ENCODE peak calls at places on chromosomes 12 and 14, in eight cellular contexts. F is WERI-Rb-1, H is nephron progenitor cell, R is OCI-LY7, D is cardiac fibroblast, M is upper lobe of right lung, U is GM12865, B is endothelial cell. X is an unnamed sample.

GRCh38 chr12:124126950-124127349 is 153.9 kb downstream of the ZNF664 start:
- DNase-seq in F (no peak), H (no peak), R (no peak), D (no peak), M (no peak), U (peak), B (no peak), X (no peak)

GRCh38 chr12:87121908-87122307 is 865.7 kb upstream of the MGAT4C start:
- DNase-seq in F (no peak), H (no peak), R (no peak), D (no peak), M (no peak), U (no peak), B (no peak), X (no peak)

GRCh38 chr12:34404377-34405285 is 382.3 kb downstream of the ALG10 start:
- DNase-seq in F (peak), H (no peak), R (no peak), D (no peak), M (peak), U (no peak), B (peak), X (no peak)

GRCh38 chr14:94572637-94573303 is 8.5 kb upstream of the SERPINA5 start:
- DNase-seq in F (no peak), H (no peak), R (no peak), D (no peak), M (no peak), U (no peak), B (no peak), X (no peak)

GRCh38 chr12:114636723-114637480 is 47.1 kb downstream of the TBX3 start:
- DNase-seq in F (peak), H (no peak), R (no peak), D (peak), M (no peak), U (no peak), B (peak), X (no peak)

GRCh38 chr12:116127858-116128257 is 149.6 kb downstream of the MED13L start:
- DNase-seq in F (no peak), H (no peak), R (no peak), D (no peak), M (no peak), U (no peak), B (no peak), X (no peak)

GRCh38 chr12:49662998-49663843 is 39.9 kb downstream of the PRPF40B start:
- DNase-seq in F (no peak), H (peak), R (peak), D (peak), M (peak), U (peak), B (peak), X (peak)

GRCh38 chr12:53743277-53744129 is 8.3 kb downstream of the CISTR start:
- DNase-seq in F (peak), H (peak), R (peak), D (peak), M (peak), U (peak), B (peak), X (no peak)

GRCh38 chr14:28300356-28300755 is 466.2 kb upstream of the FOXG1 start:
- DNase-seq in F (no peak), H (no peak), R (no peak), D (no peak), M (no peak), U (no peak), B (no peak), X (no peak)

GRCh38 chr12:90020436-90020835 is 311.8 kb upstream of the ATP2B1 start:
- DNase-seq in F (no peak), H (no peak), R (no peak), D (no peak), M (no peak), U (no peak), B (no peak), X (no peak)

GRCh38 chr12:47223848-47224213 is 144.1 kb upstream of the AMIGO2 start:
- DNase-seq in F (no peak), H (no peak), R (no peak), D (peak), M (no peak), U (no peak), B (peak), X (no peak)

GRCh38 chr12:72618764-72619163 is 346.6 kb downstream of the TRHDE start:
- DNase-seq in F (peak), H (no peak), R (no peak), D (no peak), M (no peak), U (no peak), B (no peak), X (no peak)

GRCh38 chr14:98198385-98198784 is 1073.6 kb downstream of the BCL11B start:
- DNase-seq in F (no peak), H (no peak), R (no peak), D (no peak), M (no peak), U (peak), B (no peak), X (no peak)

GRCh38 chr14:69105326-69105725 is 47.6 kb downstream of the DCAF5 start:
- DNase-seq in F (no peak), H (no peak), R (no peak), D (peak), M (no peak), U (no peak), B (no peak), X (no peak)

GRCh38 chr14:74843653-74844052 is 32.3 kb downstream of the PROX2 start:
- DNase-seq in F (no peak), H (no peak), R (no peak), D (peak), M (no peak), U (no peak), B (no peak), X (no peak)

GRCh38 chr14:74848768-74849167 is 27.2 kb downstream of the PROX2 start:
- DNase-seq in F (no peak), H (no peak), R (no peak), D (no peak), M (no peak), U (no peak), B (no peak), X (no peak)

GRCh38 chr14:74846968-74847549 is 28.9 kb downstream of the PROX2 start:
- DNase-seq in F (no peak), H (no peak), R (no peak), D (peak), M (no peak), U (no peak), B (no peak), X (no peak)

GRCh38 chr14:74841230-74842207 is 34.4 kb downstream of the PROX2 start:
- DNase-seq in F (no peak), H (no peak), R (peak), D (no peak), M (no peak), U (peak), B (no peak), X (no peak)

GRCh38 chr14:74846168-74846567 is 29.8 kb downstream of the PROX2 start:
- DNase-seq in F (peak), H (no peak), R (no peak), D (peak), M (no peak), U (no peak), B (no peak), X (peak)
- TF ChIP-seq CTCF in F (no peak), H (no peak), R (no peak), D (no peak), M (no peak), U (no peak), B (no peak), X (no peak)

GRCh38 chr14:75317148-75317547 is 38.5 kb downstream of the FOS start:
- DNase-seq in F (no peak), H (no peak), R (no peak), D (no peak), M (no peak), U (no peak), B (no peak), X (no peak)
- TF ChIP-seq CTCF in F (no peak), H (no peak), R (no peak), D (no peak), M (no peak), U (no peak), B (no peak), X (no peak)

DNA sequence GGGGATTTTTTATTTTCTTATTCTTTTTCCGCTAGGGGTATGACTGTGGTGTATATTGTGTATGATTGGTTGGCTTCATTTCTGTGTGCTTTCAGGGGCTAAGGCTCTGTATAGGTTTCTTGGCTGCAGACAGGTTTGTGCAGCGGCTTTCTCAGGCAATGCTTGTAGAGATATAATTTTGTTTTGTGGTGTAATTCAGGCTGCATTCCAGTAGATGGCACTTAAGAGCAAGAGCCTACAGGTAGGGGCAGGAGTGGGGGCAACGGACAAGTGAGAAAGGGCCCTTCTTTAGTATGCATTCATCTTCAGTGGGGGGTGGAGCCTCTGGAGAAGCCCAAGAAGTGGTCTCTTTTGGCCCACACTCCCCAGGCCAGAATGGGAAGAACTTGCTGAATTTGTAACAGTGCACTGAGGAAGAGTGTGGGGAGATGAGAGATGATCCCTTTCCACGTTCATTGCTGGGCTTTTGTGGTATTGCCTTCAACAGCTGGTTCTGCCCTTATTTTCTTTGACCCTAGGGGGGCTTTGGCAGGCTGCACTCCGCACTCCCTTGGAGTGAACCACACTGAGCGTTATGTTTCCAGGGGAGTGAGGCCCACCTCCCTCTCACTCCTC is 78.6 kb downstream of the IFNG-AS1 start:
- DNase-seq in F (no peak), H (no peak), R (peak), D (peak), M (no peak), U (peak), B (no peak), X (no peak)
- TF ChIP-seq CTCF in F (peak), H (no peak), R (peak), D (peak), M (no peak), U (peak), B (peak), X (peak)

GRCh38 chr12:50887191-50887590 is 44.5 kb downstream of the TMPRSS12 start:
- DNase-seq in F (no peak), H (no peak), R (no peak), D (no peak), M (no peak), U (no peak), B (no peak), X (no peak)

GRCh38 chr12:50894216-50894615 is 51.5 kb downstream of the TMPRSS12 start:
- DNase-seq in F (no peak), H (no peak), R (no peak), D (peak), M (no peak), U (no peak), B (no peak), X (no peak)

DNA sequence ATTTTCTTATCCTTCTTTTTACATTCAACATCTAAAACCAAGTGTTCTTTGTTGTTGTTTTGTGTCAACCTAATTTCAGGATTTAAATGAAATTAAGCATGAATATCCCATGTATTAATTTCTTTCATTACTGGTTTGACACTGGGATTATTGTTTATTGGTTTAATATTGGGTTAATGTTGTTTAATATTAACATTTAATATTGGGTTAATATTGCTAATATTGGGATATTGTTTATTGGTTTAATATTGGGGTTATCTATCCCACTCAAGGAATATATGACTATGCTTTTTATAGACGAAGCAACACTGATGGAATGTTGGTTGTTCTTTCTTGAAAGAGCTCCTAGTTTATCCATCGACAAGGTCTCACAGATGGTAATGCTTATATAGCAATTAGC is 45.9 kb downstream of the TMPRSS12 start:
- DNase-seq in F (no peak), H (no peak), R (no peak), D (no peak), M (no peak), U (no peak), B (no peak), X (no peak)
- TF ChIP-seq CTCF in F (no peak), H (no peak), R (no peak), D (no peak), M (no peak), U (no peak), B (no peak), X (no peak)

DNA sequence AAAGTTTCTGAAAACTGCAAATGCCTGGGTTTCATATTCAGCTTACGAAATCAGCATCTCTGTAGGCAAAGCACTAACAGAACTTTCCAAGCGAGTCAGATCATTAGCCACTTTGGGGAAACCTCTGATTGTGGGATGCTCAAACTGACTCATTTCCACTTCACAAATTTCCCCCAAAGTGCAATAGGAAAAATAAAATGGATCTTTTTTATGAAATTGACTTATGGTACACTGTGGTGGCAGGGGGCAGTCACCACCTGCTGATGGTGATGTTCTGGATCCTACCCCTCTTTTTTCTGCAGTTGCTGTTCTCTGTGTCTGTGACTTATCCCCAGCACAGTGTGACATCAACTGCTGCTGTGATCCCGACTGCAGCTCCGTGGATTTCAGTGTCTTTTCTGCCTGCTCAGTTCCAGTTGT is 5.6 kb downstream of the TCTN1 start:
- DNase-seq in F (no peak), H (no peak), R (peak), D (no peak), M (no peak), U (peak), B (no peak), X (peak)
- TF ChIP-seq CTCF in F (peak), H (no peak), R (peak), D (no peak), M (no peak), U (peak), B (no peak), X (no peak)

DNA sequence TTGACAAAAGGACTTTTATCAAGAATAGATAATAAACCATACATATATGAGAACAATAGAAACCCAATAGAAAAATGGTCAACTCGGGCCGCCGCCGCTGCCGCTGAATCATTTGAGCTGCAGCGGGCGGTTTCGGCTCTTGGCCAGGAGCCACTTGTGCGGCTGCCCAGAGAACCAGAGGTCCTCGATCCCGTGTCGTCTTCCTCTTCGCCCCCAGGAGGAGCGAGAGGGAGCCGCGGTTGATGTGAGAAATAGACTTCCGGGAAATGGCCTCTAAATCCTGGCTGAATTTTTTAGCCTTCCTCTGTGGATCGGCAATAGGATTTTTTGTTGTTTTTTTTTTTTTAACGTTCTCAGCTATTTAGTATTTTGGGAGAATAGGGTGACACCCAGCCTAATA is 44.8 kb downstream of the CPSF6 start:
- DNase-seq in F (peak), H (peak), R (no peak), D (peak), M (peak), U (no peak), B (peak), X (no peak)
- TF ChIP-seq CTCF in F (peak), H (no peak), R (no peak), D (no peak), M (peak), U (no peak), B (no peak), X (peak)

GRCh38 chr12:57280234-57281062 is 29.5 kb upstream of the STAC3 start:
- DNase-seq in F (no peak), H (no peak), R (peak), D (peak), M (no peak), U (peak), B (no peak), X (peak)

GRCh38 chr12:57272337-57273151 is 21.6 kb upstream of the STAC3 start:
- DNase-seq in F (peak), H (no peak), R (no peak), D (peak), M (no peak), U (no peak), B (no peak), X (no peak)

GRCh38 chr12:57278465-57279453 is 27.8 kb upstream of the STAC3 start:
- DNase-seq in F (no peak), H (no peak), R (no peak), D (no peak), M (no peak), U (no peak), B (no peak), X (no peak)

GRCh38 chr12:57273516-57273915 is 22.5 kb upstream of the STAC3 start:
- DNase-seq in F (no peak), H (no peak), R (no peak), D (no peak), M (no peak), U (no peak), B (no peak), X (no peak)

DNA sequence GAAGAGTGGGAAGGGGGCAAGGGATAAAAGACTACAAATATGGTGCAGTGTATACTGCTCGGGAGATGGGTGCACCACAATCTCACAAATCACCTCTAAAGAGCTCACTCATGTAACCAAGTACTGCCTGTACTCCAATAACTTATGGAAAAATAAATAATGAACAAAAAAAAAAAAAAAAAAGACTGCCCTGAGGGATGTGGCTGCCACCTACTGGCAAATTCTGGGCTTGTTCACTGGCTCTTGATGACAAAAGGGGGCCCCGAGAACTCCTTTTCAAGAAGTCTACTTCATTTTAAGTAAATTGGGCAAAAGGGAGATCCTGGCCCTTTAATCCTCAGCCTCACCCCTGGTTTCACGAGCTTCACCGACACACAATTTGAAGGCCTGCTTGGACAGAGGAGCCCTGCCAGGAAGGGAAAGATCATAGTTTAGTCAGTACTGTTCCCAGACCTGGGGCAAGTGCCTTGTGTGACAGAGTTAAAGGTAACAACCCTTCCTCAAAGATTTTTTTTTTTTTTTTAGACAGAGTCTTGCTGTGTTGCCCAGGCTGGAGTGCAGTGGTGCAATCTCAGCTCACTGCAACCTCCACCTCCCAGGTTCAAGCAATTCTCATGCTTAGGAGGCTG is 26.1 kb upstream of the STAC3 start:
- DNase-seq in F (no peak), H (no peak), R (peak), D (peak), M (no peak), U (peak), B (peak), X (no peak)
- TF ChIP-seq CTCF in F (peak), H (no peak), R (peak), D (peak), M (peak), U (peak), B (peak), X (peak)